ENCODE peak calls at places on chromosomes 1 and 21, in five cellular contexts. U is SJSA1, M is AG04450, H is AG09309, A is mammary epithelial cell. P is an unnamed sample.

GRCh38 chr1:79041666-79042065 is 35.1 kb upstream of the ADGRL4 start:
- DNase-seq in A (no peak), H (no peak), U (no peak), M (no peak), P (peak)

GRCh38 chr1:54809496-54810074 is 8.5 kb upstream of the TTC22 start:
- DNase-seq in U (no peak), H (no peak), A (no peak), M (no peak), P (no peak)

GRCh38 chr1:192168964-192169363 is 10.7 kb downstream of the RGS18 start:
- DNase-seq in U (no peak), A (no peak), H (no peak), M (no peak), P (no peak)

GRCh38 chr1:1631793-1632420 is at the start of gene MMP23B:
- DNase-seq in M (no peak), A (no peak), U (no peak), H (no peak), P (no peak)

GRCh38 chr1:18965206-18966173 is 9.0 kb upstream of the IFFO2 start:
- DNase-seq in A (peak), M (no peak), U (peak), H (no peak), P (no peak)

GRCh38 chr1:168714012-168714411 is 15.0 kb downstream of the DPT start:
- DNase-seq in U (no peak), A (no peak), M (no peak), H (no peak), P (no peak)

GRCh38 chr1:11707621-11708276 is 16.2 kb downstream of the DRAXIN start:
- DNase-seq in H (no peak), U (no peak), A (no peak), M (no peak), P (no peak)

GRCh38 chr1:65949933-65950332 is 157.2 kb downstream of the PDE4B start:
- DNase-seq in U (no peak), M (no peak), A (no peak), H (no peak), P (no peak)

GRCh38 chr1:234956821-234957329 is 171.8 kb downstream of the TOMM20 start:
- DNase-seq in H (no peak), M (no peak), A (no peak), U (peak), P (no peak)

GRCh38 chr1:153380711-153381110 is 5.3 kb upstream of the S100A12 start:
- DNase-seq in M (no peak), H (no peak), A (no peak), U (no peak), P (no peak)

GRCh38 chr1:73176902-73177301 is 894.6 kb upstream of the NEGR1 start:
- DNase-seq in M (no peak), A (no peak), H (no peak), U (no peak), P (no peak)

GRCh38 chr1:68051475-68051874 is 1.0 kb upstream of the DIRAS3 start:
- DNase-seq in H (peak), M (peak), A (peak), U (peak), P (peak)

GRCh38 chr1:196535727-196536126 is 72.5 kb downstream of the KCNT2 start:
- DNase-seq in H (no peak), M (no peak), A (peak), U (no peak), P (peak)

GRCh38 chr1:185400057-185400456 is 83.0 kb upstream of the IVNS1ABP start:
- DNase-seq in M (peak), H (peak), A (peak), U (no peak), P (peak)

GRCh38 chr1:203281033-203281432 is 24.3 kb upstream of the BTG2 start:
- DNase-seq in A (peak), H (no peak), M (no peak), U (no peak), P (no peak)

GRCh38 chr1:98053471-98054366 is 132.9 kb upstream of the DPYD start:
- DNase-seq in M (no peak), U (peak), H (no peak), A (peak), P (peak)

GRCh38 chr1:41411229-41411628 is 50.0 kb downstream of the FOXO6 start:
- DNase-seq in A (peak), U (no peak), M (no peak), H (no peak), P (no peak)

GRCh38 chr1:199056721-199057120 is 417.9 kb downstream of the PTPRC start:
- DNase-seq in H (no peak), U (no peak), M (no peak), A (no peak), P (no peak)

GRCh38 chr1:180131510-180131909 is 23.2 kb upstream of the QSOX1 start:
- DNase-seq in A (peak), M (peak), H (peak), U (no peak), P (peak)

GRCh38 chr1:208988811-208989222 is 594.7 kb upstream of the CAMK1G start:
- DNase-seq in U (no peak), H (peak), M (no peak), A (peak), P (peak)

GRCh38 chr1:179029293-179029692 is 3.6 kb downstream of the FAM20B start:
- DNase-seq in U (no peak), M (no peak), A (no peak), H (no peak), P (no peak)

GRCh38 chr1:23588749-23589505 is 29.6 kb upstream of the ID3 start:
- DNase-seq in M (no peak), A (peak), U (no peak), H (no peak), P (no peak)

GRCh38 chr1:226086776-226087175 is 24.3 kb downstream of the H3-3A start:
- DNase-seq in H (no peak), M (no peak), A (no peak), U (no peak), P (no peak)

GRCh38 chr1:212315907-212316306 is 30.7 kb downstream of the PPP2R5A start:
- DNase-seq in M (no peak), H (no peak), U (no peak), A (peak), P (peak)

GRCh38 chr21:34630536-34631143 is 15.7 kb upstream of the RCAN1 start:
- DNase-seq in H (peak), M (no peak), A (peak), U (no peak), P (peak)

GRCh38 chr21:34635307-34635706 is 20.4 kb upstream of the RCAN1 start:
- DNase-seq in U (no peak), M (no peak), A (no peak), H (no peak), P (no peak)

GRCh38 chr21:34636961-34637360 is 22.0 kb upstream of the RCAN1 start:
- DNase-seq in M (no peak), H (no peak), A (no peak), U (no peak), P (no peak)

DNA sequence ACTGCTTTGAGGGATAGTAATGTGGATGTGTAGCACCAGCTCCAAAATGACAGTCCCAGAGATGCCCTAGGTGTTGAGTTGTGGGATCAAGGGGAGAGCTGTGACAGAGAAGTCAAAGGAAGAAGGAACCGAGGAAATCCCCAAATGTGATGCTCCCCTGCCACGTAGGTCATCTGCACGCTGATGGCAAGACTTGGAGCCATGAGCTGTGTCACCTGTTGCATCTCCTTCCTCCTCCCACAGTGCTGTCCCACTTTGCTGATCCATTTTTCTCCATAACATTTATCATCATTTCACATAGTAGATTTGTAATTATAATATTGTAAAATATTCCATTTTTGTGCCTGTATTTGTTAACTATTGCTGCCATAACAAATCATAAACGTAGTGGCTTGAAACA is 17.6 kb upstream of the RCAN1 start:
- DNase-seq in H (no peak), U (no peak), A (no peak), M (no peak), P (no peak)
- H3K4me3 ChIP-seq in H (no peak), U (no peak), A (no peak), M (no peak), P (no peak)

GRCh38 chr1:239755107-239755506 is 336.6 kb upstream of the FMN2 start:
- DNase-seq in M (no peak), A (no peak), U (no peak), H (no peak), P (no peak)

GRCh38 chr1:239761509-239761908 is 330.2 kb upstream of the FMN2 start:
- DNase-seq in A (no peak), U (no peak), M (no peak), H (no peak), P (no peak)

GRCh38 chr1:239755513-239755912 is 336.2 kb upstream of the FMN2 start:
- DNase-seq in M (no peak), U (no peak), A (no peak), H (no peak), P (no peak)

GRCh38 chr1:239757711-239758110 is 334.0 kb upstream of the FMN2 start:
- DNase-seq in U (no peak), H (no peak), A (peak), M (no peak), P (no peak)
- H3K4me3 ChIP-seq in U (no peak), H (no peak), A (no peak), M (no peak), P (no peak)

GRCh38 chr1:204401747-204402146 is 9.9 kb downstream of the PPP1R15B start:
- DNase-seq in M (no peak), H (no peak), U (no peak), A (no peak), P (no peak)
- H3K4me3 ChIP-seq in M (no peak), H (no peak), U (no peak), A (no peak), P (no peak)

DNA sequence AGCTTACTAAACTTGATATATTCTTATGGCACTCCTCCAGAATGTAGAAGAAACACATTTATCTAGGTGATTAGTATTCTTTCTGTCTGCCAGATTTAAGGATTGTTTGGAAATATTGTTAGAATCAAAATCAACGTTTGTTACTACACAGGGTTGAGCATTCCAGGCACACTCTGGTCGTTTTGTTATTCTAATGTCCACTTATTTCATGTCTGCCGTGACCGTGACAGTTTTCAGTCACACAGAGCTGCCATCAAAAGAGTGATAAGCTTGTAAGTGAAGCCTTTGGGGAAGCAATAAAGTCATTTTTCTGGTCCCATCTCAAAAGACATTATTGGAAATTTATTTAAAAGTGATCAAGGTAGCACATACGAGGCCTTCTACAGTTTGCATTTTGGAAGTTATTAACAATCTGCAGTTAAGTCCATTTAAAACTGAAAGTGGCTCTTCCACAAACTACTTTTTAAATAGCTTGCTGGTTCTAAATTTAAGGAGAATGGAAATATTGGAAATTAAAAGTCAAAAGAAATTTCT is 38.0 kb downstream of the NFIA start:
- DNase-seq in M (no peak), A (no peak), U (no peak), H (no peak), P (peak)
- H3K4me3 ChIP-seq in M (no peak), A (no peak), U (no peak), H (no peak), P (peak)

GRCh38 chr1:9004731-9005708 is 21.2 kb downstream of the SLC2A7 start:
- DNase-seq in U (peak), H (peak), M (peak), A (peak), P (peak)
- H3K4me3 ChIP-seq in U (no peak), H (no peak), M (no peak), A (no peak), P (no peak)

DNA sequence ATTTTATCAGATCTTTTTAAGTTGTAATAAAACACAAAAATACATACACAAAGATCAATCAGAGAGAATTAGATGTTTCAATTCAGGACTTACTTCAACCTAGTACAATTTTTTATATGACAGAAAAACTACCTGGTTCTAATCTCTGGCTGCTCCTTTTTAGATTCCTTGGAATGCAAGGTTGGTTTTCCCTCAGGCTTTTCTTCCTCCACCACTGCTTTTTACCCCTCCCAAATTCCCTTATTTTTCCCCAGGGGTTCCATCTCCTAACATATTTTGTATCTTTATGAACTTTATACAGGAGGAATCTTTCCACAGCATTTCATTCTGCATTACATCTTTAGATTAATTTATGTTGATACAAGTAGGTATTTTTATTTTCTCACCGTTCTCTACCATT is 33.2 kb downstream of the PIK3R3 start:
- DNase-seq in H (no peak), A (no peak), M (no peak), U (no peak), P (no peak)
- H3K4me3 ChIP-seq in H (no peak), A (no peak), M (no peak), U (no peak), P (no peak)

GRCh38 chr1:236059011-236059410 is 5.9 kb downstream of the NID1 start:
- DNase-seq in M (no peak), A (no peak), U (no peak), H (no peak), P (no peak)
- H3K4me3 ChIP-seq in M (no peak), A (no peak), U (no peak), H (no peak), P (peak)

GRCh38 chr1:116690809-116691323 is 23.3 kb upstream of the IGSF3 start:
- DNase-seq in M (no peak), U (no peak), A (no peak), H (no peak), P (peak)
- H3K4me3 ChIP-seq in M (no peak), U (no peak), A (no peak), H (no peak), P (no peak)

P was measured in fibroblast of the aortic adventitia.